ENCODE peak calls at places on chromosomes 11 and 22, in four cellular contexts. One of them, this sample, is unnamed.

GRCh38 chr11:12110714-12111481 is 508 bp downstream of the MICAL2 start:
- DNase-seq in IMR-90: no peak
- DNase-seq in fibroblast of the aortic adventitia: peak
- DNase-seq in left ventricle myocardium inferior: peak
- DNase-seq in this sample: peak

GRCh38 chr11:64276653-64277431 is 7.6 kb downstream of the BAD start:
- DNase-seq in left ventricle myocardium inferior: no peak
- DNase-seq in fibroblast of the aortic adventitia: no peak
- DNase-seq in IMR-90: no peak
- DNase-seq in this sample: peak

GRCh38 chr11:117839936-117840813 is 15.6 kb upstream of the FXYD2 start:
- DNase-seq in left ventricle myocardium inferior: peak
- DNase-seq in fibroblast of the aortic adventitia: no peak
- DNase-seq in IMR-90: no peak
- DNase-seq in this sample: no peak

GRCh38 chr22:31647516-31647915 is 14.5 kb downstream of the PISD start:
- DNase-seq in fibroblast of the aortic adventitia: peak
- DNase-seq in left ventricle myocardium inferior: no peak
- DNase-seq in IMR-90: peak
- DNase-seq in this sample: peak

GRCh38 chr22:44448271-44448780 is 49.7 kb downstream of the RTL6 start:
- DNase-seq in left ventricle myocardium inferior: peak
- DNase-seq in fibroblast of the aortic adventitia: peak
- DNase-seq in IMR-90: peak
- DNase-seq in this sample: peak

GRCh38 chr11:17371614-17372013 is 16.8 kb downstream of the KCNJ11 start:
- DNase-seq in left ventricle myocardium inferior: no peak
- DNase-seq in IMR-90: peak
- DNase-seq in fibroblast of the aortic adventitia: peak
- DNase-seq in this sample: peak

GRCh38 chr22:42432020-42432596 is at the start of gene NFAM1:
- DNase-seq in fibroblast of the aortic adventitia: no peak
- DNase-seq in IMR-90: no peak
- DNase-seq in left ventricle myocardium inferior: peak
- DNase-seq in this sample: no peak

GRCh38 chr11:115226556-115226955 is 277.7 kb downstream of the CADM1 start:
- DNase-seq in fibroblast of the aortic adventitia: no peak
- DNase-seq in IMR-90: peak
- DNase-seq in left ventricle myocardium inferior: no peak
- DNase-seq in this sample: peak

GRCh38 chr11:46930089-46930488 is 6.5 kb upstream of the CSTPP1 start:
- DNase-seq in fibroblast of the aortic adventitia: peak
- DNase-seq in IMR-90: peak
- DNase-seq in left ventricle myocardium inferior: no peak
- DNase-seq in this sample: no peak

GRCh38 chr11:7077101-7077500 is 11.7 kb upstream of the RBMXL2 start:
- DNase-seq in fibroblast of the aortic adventitia: no peak
- DNase-seq in left ventricle myocardium inferior: no peak
- DNase-seq in IMR-90: no peak
- DNase-seq in this sample: peak

DNA sequence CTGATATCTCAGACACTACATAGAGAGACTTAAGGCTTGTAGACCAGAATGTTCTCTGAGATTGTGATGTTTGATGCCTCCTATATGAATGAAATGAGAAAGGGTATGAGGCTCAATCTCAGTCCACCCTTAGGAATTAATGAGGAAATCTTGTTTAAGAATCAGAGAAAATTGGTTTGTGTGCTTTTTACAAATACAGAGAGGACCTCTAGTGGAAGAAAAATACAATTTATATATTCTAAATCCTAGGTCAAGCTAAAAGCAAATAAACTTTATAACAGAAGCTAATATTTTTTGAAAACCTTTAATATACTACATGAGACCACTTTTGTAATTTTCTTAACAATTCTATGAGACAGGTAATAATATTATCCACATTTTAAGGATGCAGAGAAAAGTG is 5.0 kb upstream of the OR52H1 start:
- DNase-seq in left ventricle myocardium inferior: no peak
- DNase-seq in IMR-90: peak
- DNase-seq in fibroblast of the aortic adventitia: peak
- DNase-seq in this sample: no peak
- TF ChIP-seq CTCF in left ventricle myocardium inferior: peak
- TF ChIP-seq CTCF in IMR-90: peak
- TF ChIP-seq CTCF in fibroblast of the aortic adventitia: peak
- TF ChIP-seq CTCF in this sample: peak

GRCh38 chr11:54558919-54559318 is 44.9 kb downstream of the OR4C46 start:
- DNase-seq in fibroblast of the aortic adventitia: no peak
- DNase-seq in left ventricle myocardium inferior: no peak
- DNase-seq in IMR-90: no peak
- DNase-seq in this sample: no peak
- TF ChIP-seq CTCF in fibroblast of the aortic adventitia: no peak
- TF ChIP-seq CTCF in left ventricle myocardium inferior: no peak
- TF ChIP-seq CTCF in IMR-90: no peak
- TF ChIP-seq CTCF in this sample: no peak

GRCh38 chr11:82315093-82315492 is 418.6 kb downstream of the FAM181B start:
- DNase-seq in left ventricle myocardium inferior: no peak
- DNase-seq in fibroblast of the aortic adventitia: no peak
- DNase-seq in IMR-90: no peak
- DNase-seq in this sample: peak
- TF ChIP-seq CTCF in left ventricle myocardium inferior: no peak
- TF ChIP-seq CTCF in fibroblast of the aortic adventitia: no peak
- TF ChIP-seq CTCF in IMR-90: no peak
- TF ChIP-seq CTCF in this sample: peak

DNA sequence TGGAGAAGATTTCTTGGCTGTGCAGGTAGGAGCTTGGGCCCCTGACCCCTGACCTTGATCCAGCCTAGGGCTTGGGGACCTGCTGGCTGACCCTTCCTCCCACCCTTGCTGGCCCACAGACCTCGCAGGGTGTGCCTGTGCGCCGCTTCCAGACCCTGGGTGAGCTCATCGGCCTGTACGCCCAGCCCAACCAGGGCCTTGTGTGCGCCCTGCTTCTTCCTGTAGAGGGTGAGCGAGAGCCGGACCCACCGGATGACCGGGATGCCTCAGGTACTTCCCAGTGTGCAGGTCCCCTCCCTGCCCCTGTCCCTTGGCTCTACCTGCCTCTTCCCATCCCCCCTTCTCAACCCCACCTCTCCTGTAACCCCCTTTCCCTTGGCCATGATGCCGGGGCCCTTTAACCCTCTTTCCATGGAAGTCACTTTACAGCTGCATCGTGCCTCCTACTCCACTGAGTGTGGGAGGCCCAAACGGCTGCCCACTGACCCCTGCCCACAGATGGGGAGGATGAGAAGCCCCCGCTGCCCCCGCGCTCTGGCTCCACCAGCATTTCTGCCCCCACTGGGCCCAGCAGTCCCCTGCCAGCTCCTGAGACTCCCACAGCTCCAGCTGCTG is 3.8 kb downstream of the INPPL1 start:
- DNase-seq in fibroblast of the aortic adventitia: peak
- DNase-seq in IMR-90: no peak
- DNase-seq in left ventricle myocardium inferior: no peak
- DNase-seq in this sample: no peak
- TF ChIP-seq CTCF in fibroblast of the aortic adventitia: peak
- TF ChIP-seq CTCF in IMR-90: no peak
- TF ChIP-seq CTCF in left ventricle myocardium inferior: peak
- TF ChIP-seq CTCF in this sample: no peak

DNA sequence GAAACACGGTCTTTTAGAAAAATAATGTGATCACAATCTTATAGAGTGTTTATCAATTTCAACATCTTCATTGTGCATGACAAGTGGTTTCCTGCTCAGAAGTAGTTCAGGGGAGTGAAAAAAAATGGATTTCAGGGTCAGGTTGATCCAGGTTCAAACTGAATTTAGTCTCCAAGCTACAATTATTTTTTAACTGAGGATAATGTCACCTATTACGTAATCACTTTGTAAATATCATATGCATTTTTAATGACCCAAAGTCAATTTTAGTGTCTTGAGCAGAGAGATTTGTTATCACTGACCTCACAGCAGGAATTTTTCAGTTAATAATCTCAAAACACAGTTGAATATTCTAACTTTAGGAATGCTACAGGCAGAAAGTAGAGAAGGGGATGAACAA is 627.2 kb upstream of the LUZP2 start:
- DNase-seq in left ventricle myocardium inferior: no peak
- DNase-seq in fibroblast of the aortic adventitia: no peak
- DNase-seq in IMR-90: no peak
- DNase-seq in this sample: no peak
- TF ChIP-seq CTCF in left ventricle myocardium inferior: no peak
- TF ChIP-seq CTCF in fibroblast of the aortic adventitia: no peak
- TF ChIP-seq CTCF in IMR-90: no peak
- TF ChIP-seq CTCF in this sample: no peak

GRCh38 chr11:102806296-102806695 is 8.3 kb upstream of the MMP1 start:
- DNase-seq in fibroblast of the aortic adventitia: peak
- DNase-seq in left ventricle myocardium inferior: no peak
- DNase-seq in IMR-90: peak
- DNase-seq in this sample: no peak

GRCh38 chr11:102810943-102811528 is 13.1 kb upstream of the MMP1 start:
- DNase-seq in left ventricle myocardium inferior: no peak
- DNase-seq in fibroblast of the aortic adventitia: peak
- DNase-seq in IMR-90: peak
- DNase-seq in this sample: peak

GRCh38 chr11:102812188-102812587 is 14.2 kb upstream of the MMP1 start:
- DNase-seq in left ventricle myocardium inferior: no peak
- DNase-seq in IMR-90: no peak
- DNase-seq in fibroblast of the aortic adventitia: no peak
- DNase-seq in this sample: no peak

GRCh38 chr11:102813484-102813883 is 15.5 kb upstream of the MMP1 start:
- DNase-seq in left ventricle myocardium inferior: no peak
- DNase-seq in IMR-90: no peak
- DNase-seq in fibroblast of the aortic adventitia: no peak
- DNase-seq in this sample: peak

GRCh38 chr11:102807921-102808320 is 10.0 kb upstream of the MMP1 start:
- DNase-seq in IMR-90: peak
- DNase-seq in fibroblast of the aortic adventitia: no peak
- DNase-seq in left ventricle myocardium inferior: no peak
- DNase-seq in this sample: peak
- TF ChIP-seq CTCF in IMR-90: peak
- TF ChIP-seq CTCF in fibroblast of the aortic adventitia: peak
- TF ChIP-seq CTCF in left ventricle myocardium inferior: no peak
- TF ChIP-seq CTCF in this sample: peak

DNA sequence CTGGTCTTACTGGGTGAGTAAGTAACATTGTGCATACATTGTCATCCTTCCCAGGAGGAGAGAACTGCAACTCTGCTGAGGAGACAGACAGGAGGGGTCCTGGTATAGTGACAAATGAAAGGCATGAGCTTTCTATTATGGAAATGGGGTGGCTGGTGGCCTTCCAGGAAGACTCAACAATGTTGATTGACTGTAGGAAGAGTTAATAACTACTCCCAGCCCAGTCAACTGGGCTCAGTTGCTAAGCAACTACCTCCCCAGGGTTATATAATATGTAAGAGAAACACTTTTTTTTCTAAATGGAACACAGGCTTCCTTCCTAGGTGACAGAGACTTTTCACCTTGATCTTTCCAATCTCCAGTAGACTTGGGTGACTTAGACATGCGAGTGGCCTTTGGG is 28.2 kb downstream of the SEZ6L start:
- DNase-seq in left ventricle myocardium inferior: no peak
- DNase-seq in fibroblast of the aortic adventitia: no peak
- DNase-seq in IMR-90: no peak
- DNase-seq in this sample: no peak
- TF ChIP-seq CTCF in left ventricle myocardium inferior: no peak
- TF ChIP-seq CTCF in fibroblast of the aortic adventitia: no peak
- TF ChIP-seq CTCF in IMR-90: no peak
- TF ChIP-seq CTCF in this sample: no peak

GRCh38 chr11:110478410-110478809 is 48.7 kb downstream of the FDX1 start:
- DNase-seq in IMR-90: no peak
- DNase-seq in fibroblast of the aortic adventitia: no peak
- DNase-seq in left ventricle myocardium inferior: no peak
- DNase-seq in this sample: no peak
- TF ChIP-seq CTCF in IMR-90: no peak
- TF ChIP-seq CTCF in fibroblast of the aortic adventitia: peak
- TF ChIP-seq CTCF in left ventricle myocardium inferior: no peak
- TF ChIP-seq CTCF in this sample: no peak

DNA sequence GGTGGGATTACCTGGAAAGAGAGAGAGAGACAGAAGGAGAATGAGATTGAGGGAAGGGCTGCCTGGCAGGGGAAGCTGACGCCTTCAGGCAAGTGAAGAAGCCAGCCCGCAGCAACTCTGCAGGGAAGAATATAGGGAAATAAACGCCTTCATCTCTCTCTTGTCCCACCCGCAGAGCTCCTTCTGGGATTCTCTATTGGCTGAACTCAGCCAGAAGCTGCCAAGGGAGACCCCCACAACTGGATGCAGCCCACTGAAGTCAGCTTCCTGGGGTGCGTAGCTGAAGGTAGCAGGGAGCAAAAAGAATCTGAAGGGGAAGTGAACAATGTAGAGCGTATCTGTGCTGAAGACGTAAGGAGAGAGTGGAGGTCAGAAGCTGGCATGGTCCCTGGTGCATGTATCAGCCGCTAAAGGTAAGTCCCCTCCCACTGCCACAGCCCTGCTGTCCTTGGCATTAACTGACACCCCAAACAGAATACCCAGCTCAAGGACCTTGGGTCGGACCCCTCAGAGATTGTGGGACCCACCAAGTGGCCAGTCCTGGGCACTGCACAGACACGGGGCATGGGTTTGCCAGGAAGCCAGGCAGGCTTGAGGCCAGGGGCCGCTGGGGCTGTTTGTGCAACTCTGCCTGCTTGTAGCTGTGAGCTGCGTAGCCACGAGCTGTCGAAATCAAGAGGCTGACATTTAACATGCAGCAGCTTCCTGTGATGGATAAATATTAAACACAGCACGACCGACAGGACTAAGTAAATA is 469.9 kb downstream of the MN1 start:
- DNase-seq in IMR-90: peak
- DNase-seq in fibroblast of the aortic adventitia: peak
- DNase-seq in left ventricle myocardium inferior: peak
- DNase-seq in this sample: peak
- TF ChIP-seq CTCF in IMR-90: peak
- TF ChIP-seq CTCF in fibroblast of the aortic adventitia: peak
- TF ChIP-seq CTCF in left ventricle myocardium inferior: peak
- TF ChIP-seq CTCF in this sample: no peak

DNA sequence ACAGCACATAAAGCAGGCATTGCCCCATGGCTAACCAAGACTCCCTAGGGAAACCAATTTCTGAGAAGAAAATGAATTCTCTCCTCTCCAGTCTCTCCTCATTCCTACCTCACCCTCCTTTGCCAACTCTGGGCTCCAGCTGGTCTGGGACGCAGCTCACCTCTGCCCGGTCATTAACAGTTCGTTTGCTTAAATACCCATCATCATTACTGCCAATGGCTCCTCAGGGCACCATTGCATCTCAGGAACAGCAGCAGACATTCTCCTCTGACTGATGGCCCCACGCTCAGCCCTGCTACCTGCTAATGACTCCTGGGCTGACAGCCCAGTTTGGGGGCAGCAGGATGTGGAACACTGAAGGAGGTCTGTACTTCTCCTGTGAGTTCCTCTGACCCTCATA is 462.0 kb downstream of the INSC start:
- DNase-seq in IMR-90: no peak
- DNase-seq in left ventricle myocardium inferior: no peak
- DNase-seq in fibroblast of the aortic adventitia: no peak
- DNase-seq in this sample: no peak
- TF ChIP-seq CTCF in IMR-90: no peak
- TF ChIP-seq CTCF in left ventricle myocardium inferior: no peak
- TF ChIP-seq CTCF in fibroblast of the aortic adventitia: no peak
- TF ChIP-seq CTCF in this sample: no peak

This sample was measured in MCF 10A.